ENCODE peak calls at places on chromosomes 16 and 17, in ten cellular contexts. Y is thoracic aorta; O is WERI-Rb-1; A is aorta; D is cardiac fibroblast; R is left ventricle myocardium inferior; U is effector memory CD4-positive, alpha-beta T cell; X is uterus; I is HFF-Myc; H is H7. C is an unnamed sample.

GRCh38 chr17:4600563-4600962 is 16.2 kb downstream of the SMTNL2 start:
- DNase-seq in R (peak; percentile 77), D (no peak), H (peak; percentile 75), Y (no peak), I (no peak), A (no peak), X (no peak), U (no peak), O (peak; percentile 67), C (no peak)

GRCh38 chr16:51722467-51722866 is 571.4 kb upstream of the SALL1 start:
- DNase-seq in D (no peak), O (no peak), A (no peak), H (no peak), U (no peak), X (no peak), I (no peak), R (no peak), Y (no peak), C (no peak)

GRCh38 chr16:28001184-28001583 is 62.3 kb downstream of the GSG1L start:
- DNase-seq in H (no peak), O (no peak), D (no peak), I (no peak), Y (no peak), R (no peak), A (no peak), U (no peak), X (no peak), C (no peak)

GRCh38 chr17:64418506-64419339 is 28.1 kb upstream of the PECAM1 start:
- DNase-seq in D (peak; percentile 91), X (no peak), Y (no peak), R (no peak), O (no peak), U (no peak), A (no peak), H (peak; percentile 63), I (peak; percentile 47), C (peak; percentile 54)

GRCh38 chr16:87844374-87844733 is 25.0 kb downstream of the SLC7A5 start:
- DNase-seq in A (no peak), O (no peak), R (peak; percentile 43), D (peak; percentile 67), I (no peak), X (no peak), U (no peak), Y (no peak), H (peak; percentile 94), C (no peak)

GRCh38 chr17:14323522-14323981 is 22.7 kb downstream of the HS3ST3B1 start:
- DNase-seq in Y (no peak), R (no peak), H (no peak), U (no peak), O (peak; percentile 39), X (no peak), A (no peak), D (no peak), I (no peak), C (no peak)

GRCh38 chr17:34391241-34391640 is 28.2 kb upstream of the CCL1 start:
- DNase-seq in H (no peak), D (no peak), A (no peak), X (no peak), O (no peak), Y (no peak), R (no peak), U (no peak), I (no peak), C (no peak)

GRCh38 chr16:48029768-48030167 is 126.0 kb downstream of the ABCC12 start:
- DNase-seq in X (no peak), D (no peak), U (no peak), A (no peak), O (no peak), I (no peak), H (no peak), Y (no peak), R (no peak), C (no peak)

GRCh38 chr16:29784901-29785500 is 5.5 kb upstream of the KIF22 start:
- DNase-seq in O (no peak), D (peak; percentile 65), X (peak; percentile 76), A (peak; percentile 88), U (peak; percentile 47), H (peak; percentile 94), R (peak; percentile 79), I (no peak), Y (no peak), C (peak; percentile 74)

GRCh38 chr16:86578499-86579267 is at the start of gene FOXL1:
- DNase-seq in I (no peak), U (no peak), A (peak; percentile 73), R (peak; percentile 57), H (peak; percentile 81), D (peak; percentile 86), O (no peak), X (no peak), Y (no peak), C (no peak)

GRCh38 chr16:4976079-4976478 is 17.9 kb downstream of the SEC14L5 start:
- DNase-seq in H (no peak), I (no peak), D (no peak), A (peak; percentile 6), O (no peak), X (no peak), R (no peak), U (no peak), Y (no peak), C (no peak)

GRCh38 chr17:8014558-8014850 is 12.1 kb downstream of the GUCY2D start:
- DNase-seq in Y (no peak), I (no peak), D (no peak), X (no peak), U (no peak), R (no peak), O (no peak), A (no peak), H (no peak), C (no peak)

GRCh38 chr17:5418858-5419355 is 555 bp downstream of the NUP88 start:
- DNase-seq in R (no peak), U (peak; percentile 31), H (peak; percentile 20), Y (no peak), D (peak; percentile 42), I (no peak), A (no peak), X (no peak), O (no peak), C (no peak)

GRCh38 chr16:14509675-14510132 is 120.4 kb downstream of the PARN start:
- DNase-seq in U (no peak), D (peak; percentile 44), R (no peak), O (no peak), H (peak; percentile 29), A (no peak), Y (no peak), X (no peak), I (no peak), C (no peak)

GRCh38 chr16:68636064-68636551 is 9.0 kb upstream of the CDH3 start:
- DNase-seq in Y (no peak), U (no peak), I (no peak), D (no peak), X (peak; percentile 48), O (no peak), A (no peak), R (no peak), H (no peak), C (peak; percentile 55)

GRCh38 chr16:80433617-80434016 is 107.2 kb upstream of the DYNLRB2 start:
- DNase-seq in A (no peak), X (no peak), U (no peak), H (no peak), Y (no peak), I (no peak), O (no peak), R (no peak), D (peak; percentile 6), C (no peak)

GRCh38 chr16:69406780-69407331 is 17.6 kb upstream of the CYB5B start:
- DNase-seq in D (no peak), O (no peak), A (no peak), R (no peak), H (no peak), X (no peak), Y (no peak), U (no peak), I (no peak), C (no peak)

GRCh38 chr17:76238847-76239537 is 1.3 kb downstream of the RNF157 start:
- DNase-seq in U (no peak), D (no peak), A (no peak), Y (no peak), O (no peak), R (no peak), H (no peak), I (no peak), X (no peak), C (no peak)
- H3K4me3 ChIP-seq in U (peak overlapping the region; percentile 64), D (no peak overlapping the region), A (no peak overlapping the region), Y (no peak overlapping the region), O (no peak overlapping the region), R (peak overlapping the region; percentile 80), H (no peak overlapping the region), I (no peak overlapping the region), X (no peak overlapping the region), C (no peak overlapping the region)

GRCh38 chr17:28724500-28725165 is 1.4 kb downstream of the TLCD1 start:
- DNase-seq in O (no peak), H (no peak), I (no peak), D (no peak), Y (no peak), R (no peak), U (no peak), A (no peak), X (no peak), C (no peak)
- H3K4me3 ChIP-seq in O (peak overlapping the region; percentile 60), H (peak overlapping the region; percentile 82), I (peak overlapping the region; percentile 99), D (no peak overlapping the region), Y (no peak overlapping the region), R (no peak overlapping the region), U (no peak overlapping the region), A (no peak overlapping the region), X (no peak overlapping the region), C (peak overlapping the region; percentile 69)

GRCh38 chr17:82696916-82697807 is 1.3 kb downstream of the RAB40B start:
- DNase-seq in Y (no peak), H (peak; percentile 85), O (no peak), X (peak; percentile 26), D (no peak), A (no peak), R (no peak), I (no peak), U (no peak), C (no peak)
- H3K4me3 ChIP-seq in Y (peak overlapping the region; percentile 92), H (peak overlapping the region; percentile 54), O (peak overlapping the region; percentile 71), X (peak overlapping the region; percentile 44), D (peak overlapping the region; percentile 62), A (peak overlapping the region; percentile 92), R (peak overlapping the region; percentile 96), I (peak overlapping the region; percentile 49), U (peak overlapping the region; percentile 48), C (peak overlapping the region; percentile 57)

GRCh38 chr17:48051706-48052486 is 3.7 kb downstream of the NFE2L1 start:
- DNase-seq in D (peak; percentile 94), O (no peak), A (peak; percentile 71), U (no peak), H (no peak), X (peak; percentile 74), R (peak; percentile 74), I (no peak), Y (peak; percentile 36), C (peak; percentile 79)

GRCh38 chr17:48055531-48056245 is 7.5 kb downstream of the NFE2L1 start:
- DNase-seq in X (no peak), U (no peak), D (peak; percentile 92), H (peak; percentile 88), I (no peak), Y (no peak), R (no peak), O (no peak), A (no peak), C (peak; percentile 66)

GRCh38 chr17:48052956-48053757 is 5.0 kb downstream of the NFE2L1 start:
- DNase-seq in R (peak; percentile 89), D (peak; percentile 50), U (no peak), Y (peak; percentile 20), X (peak; percentile 62), I (no peak), A (peak; percentile 61), H (no peak), O (peak; percentile 54), C (peak; percentile 48)

GRCh38 chr17:48054238-48055185 is 6.4 kb downstream of the NFE2L1 start:
- DNase-seq in U (no peak), A (peak; percentile 72), H (peak; percentile 97), I (no peak), X (peak; percentile 83), R (peak; percentile 76), O (peak; percentile 95), Y (no peak), D (peak; percentile 76), C (no peak)

GRCh38 chr17:48053758-48054237 is 5.6 kb downstream of the NFE2L1 start:
- DNase-seq in X (no peak), D (no peak), O (no peak), R (no peak), Y (no peak), U (no peak), I (no peak), H (no peak), A (no peak), C (no peak)
- H3K4me3 ChIP-seq in X (peak overlapping the region; percentile 25), D (peak overlapping the region; percentile 26), O (no peak overlapping the region), R (peak overlapping the region; percentile 76), Y (peak overlapping the region; percentile 88), U (no peak overlapping the region), I (peak overlapping the region; percentile 24), H (peak overlapping the region; percentile 8), A (no peak overlapping the region), C (no peak overlapping the region)

C was measured in MG63.